ENCODE peak calls at places on chromosomes 2 and 18, in four cellular contexts. V is EH, L is GM03348, M is NCI-H510A. J is an unnamed sample.

GRCh38 chr18:36389027-36389426 is 91.5 kb downstream of the FHOD3 start:
- DNase-seq in L (no peak), M (no peak), V (no peak), J (no peak)

GRCh38 chr2:69711971-69712370 is 30.0 kb upstream of the ANXA4 start:
- DNase-seq in V (no peak), L (no peak), M (no peak), J (no peak)

GRCh38 chr2:100818003-100818605 is 1.8 kb upstream of the NPAS2 start:
- DNase-seq in L (no peak), V (peak), M (no peak), J (peak)

GRCh38 chr2:55109219-55109891 is 59.1 kb upstream of the RTN4 start:
- DNase-seq in M (peak), V (peak), L (no peak), J (peak)

GRCh38 chr2:220034356-220035121 is 407.1 kb downstream of the SLC4A3 start:
- DNase-seq in L (peak), M (no peak), V (peak), J (peak)

GRCh38 chr18:50398099-50398498 is 23.3 kb downstream of the SKA1 start:
- DNase-seq in L (no peak), V (no peak), M (no peak), J (no peak)

GRCh38 chr2:47346669-47347068 is 56.3 kb upstream of the MSH2 start:
- DNase-seq in L (no peak), M (no peak), V (no peak), J (no peak)

GRCh38 chr2:59149271-59149670 is 908.1 kb upstream of the FANCL start:
- DNase-seq in M (no peak), L (no peak), V (no peak), J (no peak)

GRCh38 chr2:148201075-148202004 is 180.4 kb downstream of the MBD5 start:
- DNase-seq in L (peak), M (no peak), V (peak), J (peak)

GRCh38 chr18:73879771-73880170 is 267.9 kb downstream of the FBXO15 start:
- DNase-seq in L (no peak), M (no peak), V (peak), J (peak)

GRCh38 chr2:231925303-231926179 is 655 bp downstream of the NPPC start:
- DNase-seq in M (peak), V (peak), L (peak), J (peak)

GRCh38 chr18:11664286-11664685 is 24.8 kb upstream of the GNAL start:
- DNase-seq in L (no peak), M (no peak), V (no peak), J (no peak)

GRCh38 chr2:122167561-122167960 is 412.1 kb downstream of the TSN start:
- DNase-seq in M (no peak), L (no peak), V (no peak), J (no peak)

GRCh38 chr2:219718066-219718465 is 90.6 kb downstream of the SLC4A3 start:
- DNase-seq in L (no peak), M (no peak), V (peak), J (no peak)

GRCh38 chr18:43181711-43182110 is 66.2 kb upstream of the RIT2 start:
- DNase-seq in V (no peak), M (no peak), L (no peak), J (no peak)

GRCh38 chr2:55093381-55093780 is 43.1 kb upstream of the RTN4 start:
- DNase-seq in L (peak), V (peak), M (no peak), J (peak)

GRCh38 chr2:45028276-45028675 is 19.0 kb upstream of the SIX2 start:
- DNase-seq in L (no peak), M (no peak), V (peak), J (no peak)

GRCh38 chr2:73970850-73971471 is 13.7 kb upstream of the TET3 start:
- DNase-seq in M (no peak), V (peak), L (no peak), J (no peak)

GRCh38 chr2:127149384-127149783 is 42.4 kb upstream of the BIN1 start:
- DNase-seq in M (no peak), V (peak), L (peak), J (peak)

GRCh38 chr2:1591978-1592907 is 152.1 kb downstream of the PXDN start:
- DNase-seq in L (peak), M (no peak), V (peak), J (no peak)

GRCh38 chr2:21438949-21439348 is 315.2 kb downstream of the TDRD15 start:
- DNase-seq in V (peak), L (peak), M (no peak), J (peak)

GRCh38 chr2:201793631-201794030 is 12.7 kb upstream of the CDK15 start:
- DNase-seq in L (peak), M (no peak), V (peak), J (no peak)

GRCh38 chr18:1048048-1048447 is 143.4 kb downstream of the ADCYAP1 start:
- DNase-seq in M (no peak), L (peak), V (peak), J (peak)

GRCh38 chr2:179235463-179236108 is 29.0 kb downstream of the SESTD1 start:
- DNase-seq in V (peak), M (peak), L (no peak), J (peak)

GRCh38 chr2:159226608-159227007 is 59.9 kb downstream of the WDSUB1 start:
- DNase-seq in M (no peak), V (no peak), L (no peak), J (no peak)

GRCh38 chr2:1784087-1784486 is 39.8 kb upstream of the PXDN start:
- DNase-seq in L (no peak), V (peak), M (no peak), J (no peak)

GRCh38 chr2:227653419-227653818 is 13.2 kb upstream of the SCYGR5 start:
- DNase-seq in L (peak), M (no peak), V (peak), J (peak)

GRCh38 chr2:101153811-101154210 is 2.6 kb upstream of the TBC1D8 start:
- DNase-seq in L (no peak), V (no peak), M (no peak), J (no peak)

GRCh38 chr18:13376841-13377351 is 158.3 kb downstream of the LDLRAD4 start:
- DNase-seq in V (no peak), M (peak), L (no peak), J (no peak)

GRCh38 chr2:23803275-23803964 is 123.5 kb downstream of the ATAD2B start:
- DNase-seq in L (peak), V (peak), M (no peak), J (peak)

GRCh38 chr18:49926076-49926745 is 112.9 kb upstream of the ACAA2 start:
- DNase-seq in V (no peak), M (no peak), L (no peak), J (peak)

GRCh38 chr18:72847771-72848170 is 20.0 kb downstream of the NETO1 start:
- DNase-seq in M (no peak), L (no peak), V (no peak), J (no peak)